ENCODE peak calls at places on chromosomes 3 and 15, in four cellular contexts. N, U, C and O are unnamed samples.

GRCh38 chr3:179093807-179094206 is 22.2 kb upstream of the ZMAT3 start:
- DNase-seq in N (no peak), C (no peak), U (no peak), O (no peak)

GRCh38 chr15:40917585-40917984 is 11.6 kb upstream of the DLL4 start:
- DNase-seq in C (no peak), N (no peak), U (no peak), O (no peak)

GRCh38 chr3:4655145-4656045 is 162.2 kb downstream of the ITPR1 start:
- DNase-seq in U (no peak), N (no peak), C (no peak), O (no peak)

GRCh38 chr15:72222433-72222832 is 8.6 kb downstream of the PKM start:
- DNase-seq in N (no peak), C (peak; percentile 41), U (no peak), O (no peak)

GRCh38 chr3:159626598-159626997 is 362.0 kb upstream of the IL12A start:
- DNase-seq in U (no peak), N (no peak), C (no peak), O (no peak)

GRCh38 chr3:136249593-136250225 is 431 bp upstream of the PCCB start:
- DNase-seq in N (no peak), C (no peak), U (peak; percentile 23), O (no peak)

GRCh38 chr15:69795601-69796000 is 302.1 kb downstream of the TLE3 start:
- DNase-seq in U (no peak), C (no peak), N (no peak), O (no peak)

GRCh38 chr3:33030802-33031201 is 66.1 kb downstream of the GLB1 start:
- DNase-seq in C (no peak), N (no peak), U (peak; percentile 65), O (peak; percentile 76)

GRCh38 chr15:74240002-74240568 is 4.0 kb downstream of the CCDC33 start:
- DNase-seq in N (no peak), C (peak; percentile 75), U (no peak), O (no peak)

GRCh38 chr3:15151166-15151565 is 52.2 kb upstream of the RBSN start:
- DNase-seq in N (no peak), C (no peak), U (no peak), O (no peak)

GRCh38 chr3:13718000-13718399 is 161.9 kb downstream of the WNT7A start:
- DNase-seq in U (peak; percentile 1), N (no peak), C (no peak), O (no peak)

GRCh38 chr3:152595975-152596832 is 238.7 kb upstream of the P2RY1 start:
- DNase-seq in N (no peak), C (no peak), U (no peak), O (peak; percentile 8)

GRCh38 chr15:52261498-52262242 is 33.9 kb downstream of the MYO5C start:
- DNase-seq in C (no peak), U (peak; percentile 78), N (peak; percentile 82), O (no peak)